ENCODE peak calls at places on chromosomes 7 and 10, in four cellular contexts. One of them, this sample, is unnamed.

GRCh38 chr10:16809074-16809718 is 8.0 kb downstream of the RSU1 start:
- DNase-seq in GM12878: no peak
- DNase-seq in HL-60: peak
- DNase-seq in K562: peak
- DNase-seq in this sample: peak

GRCh38 chr10:93821051-93821772 is 63.5 kb downstream of the LGI1 start:
- DNase-seq in K562: peak
- DNase-seq in HL-60: no peak
- DNase-seq in GM12878: no peak
- DNase-seq in this sample: no peak

GRCh38 chr10:52526251-52526823 is 212.3 kb downstream of the DKK1 start:
- DNase-seq in HL-60: no peak
- DNase-seq in K562: no peak
- DNase-seq in GM12878: no peak
- DNase-seq in this sample: no peak

GRCh38 chr7:139043823-139044812 is 8.3 kb upstream of the ZC3HAV1L start:
- DNase-seq in GM12878: no peak
- DNase-seq in HL-60: peak
- DNase-seq in K562: peak
- DNase-seq in this sample: no peak

GRCh38 chr7:33743594-33743993 is 161.7 kb upstream of the BMPER start:
- DNase-seq in K562: no peak
- DNase-seq in GM12878: no peak
- DNase-seq in HL-60: no peak
- DNase-seq in this sample: no peak

GRCh38 chr10:85542149-85542548 is 824.4 kb downstream of the GRID1 start:
- DNase-seq in K562: no peak
- DNase-seq in GM12878: no peak
- DNase-seq in HL-60: no peak
- DNase-seq in this sample: no peak

GRCh38 chr10:2146079-2146478 is 408.8 kb upstream of the ADARB2 start:
- DNase-seq in HL-60: no peak
- DNase-seq in K562: no peak
- DNase-seq in GM12878: no peak
- DNase-seq in this sample: no peak

GRCh38 chr7:43044521-43044920 is 67.9 kb upstream of the HECW1 start:
- DNase-seq in HL-60: no peak
- DNase-seq in GM12878: no peak
- DNase-seq in K562: no peak
- DNase-seq in this sample: no peak

DNA sequence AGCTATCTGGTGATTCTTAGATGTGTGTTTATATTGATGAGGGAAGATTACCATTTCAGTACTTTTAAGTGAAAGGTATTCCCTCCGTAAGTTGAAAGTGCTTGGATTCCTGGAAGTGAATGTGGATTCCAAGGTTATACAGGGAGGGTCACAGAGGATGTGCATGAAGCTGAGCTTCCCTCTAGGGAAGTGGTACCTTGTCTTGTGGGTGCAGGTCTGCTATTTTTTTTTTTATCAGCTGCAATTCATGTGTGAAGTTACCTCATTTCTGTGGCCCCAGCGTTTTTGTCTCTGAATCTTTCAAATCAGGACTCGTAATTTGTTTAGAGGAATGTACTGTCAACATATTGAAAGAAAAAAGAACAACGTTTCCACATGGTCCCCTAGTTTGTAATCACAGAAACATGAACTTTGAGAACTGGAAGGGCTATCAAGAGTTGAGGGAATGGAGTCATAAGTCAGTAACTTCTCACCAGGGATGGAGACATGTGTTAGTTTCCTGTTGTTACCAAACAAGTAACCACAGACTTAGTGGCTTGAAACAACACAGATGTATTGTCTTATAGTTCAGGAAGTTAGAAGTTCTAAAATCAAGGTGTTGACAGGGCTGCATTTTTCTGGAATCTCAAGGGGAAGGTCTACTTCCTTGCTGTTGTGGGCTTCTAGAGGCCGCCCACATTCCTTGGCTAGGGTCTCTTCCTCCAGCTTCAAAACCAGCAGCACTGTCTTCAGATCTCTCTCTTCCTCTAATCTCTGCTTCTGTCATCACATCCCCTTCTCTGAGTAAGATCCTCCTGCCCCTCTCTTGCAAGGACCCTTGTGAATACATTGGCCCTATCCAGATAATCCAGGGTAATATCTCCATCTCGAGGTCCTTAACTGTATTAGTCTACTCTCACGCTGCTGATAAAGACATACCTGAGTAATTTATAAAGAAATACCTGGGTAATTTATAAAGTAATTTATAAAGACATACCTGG is 64.4 kb downstream of the RAB18 start:
- DNase-seq in HL-60: peak
- DNase-seq in K562: no peak
- DNase-seq in GM12878: no peak
- DNase-seq in this sample: no peak
- TF ChIP-seq POLR2AphosphoS5 in HL-60: no peak
- TF ChIP-seq POLR2AphosphoS5 in K562: no peak
- TF ChIP-seq POLR2AphosphoS5 in GM12878: no peak
- TF ChIP-seq POLR2AphosphoS5 in this sample: no peak

GRCh38 chr7:155464183-155464582 is 6.3 kb downstream of the EN2 start:
- DNase-seq in K562: no peak
- DNase-seq in HL-60: no peak
- DNase-seq in GM12878: no peak
- DNase-seq in this sample: no peak

GRCh38 chr7:155466142-155466813 is 8.3 kb downstream of the EN2 start:
- DNase-seq in K562: no peak
- DNase-seq in GM12878: no peak
- DNase-seq in HL-60: no peak
- DNase-seq in this sample: no peak

GRCh38 chr7:155463114-155463811 is 5.3 kb downstream of the EN2 start:
- DNase-seq in K562: no peak
- DNase-seq in HL-60: no peak
- DNase-seq in GM12878: no peak
- DNase-seq in this sample: no peak

GRCh38 chr7:155465761-155466141 is 7.8 kb downstream of the EN2 start:
- DNase-seq in K562: no peak
- DNase-seq in GM12878: no peak
- DNase-seq in HL-60: no peak
- DNase-seq in this sample: no peak

GRCh38 chr7:155464948-155465739 is 7.2 kb downstream of the EN2 start:
- DNase-seq in GM12878: no peak
- DNase-seq in HL-60: no peak
- DNase-seq in K562: no peak
- DNase-seq in this sample: no peak
- TF ChIP-seq SPI1 in GM12878: no peak
- TF ChIP-seq SPI1 in HL-60: no peak
- TF ChIP-seq SPI1 in K562: no peak
- TF ChIP-seq SPI1 in this sample: no peak

GRCh38 chr7:71019703-71020102 is 112.2 kb upstream of the GALNT17 start:
- DNase-seq in GM12878: no peak
- DNase-seq in HL-60: no peak
- DNase-seq in K562: no peak
- DNase-seq in this sample: no peak
- TF ChIP-seq POLR2AphosphoS5 in GM12878: no peak
- TF ChIP-seq POLR2AphosphoS5 in HL-60: no peak
- TF ChIP-seq POLR2AphosphoS5 in K562: no peak
- TF ChIP-seq POLR2AphosphoS5 in this sample: no peak

GRCh38 chr10:125534515-125534914 is 148.4 kb downstream of the TEX36 start:
- DNase-seq in HL-60: no peak
- DNase-seq in K562: no peak
- DNase-seq in GM12878: no peak
- DNase-seq in this sample: no peak

GRCh38 chr10:125535559-125535958 is 147.4 kb downstream of the TEX36 start:
- DNase-seq in HL-60: no peak
- DNase-seq in K562: no peak
- DNase-seq in GM12878: no peak
- DNase-seq in this sample: no peak

GRCh38 chr10:125536236-125536635 is 146.7 kb downstream of the TEX36 start:
- DNase-seq in GM12878: no peak
- DNase-seq in HL-60: no peak
- DNase-seq in K562: no peak
- DNase-seq in this sample: no peak

GRCh38 chr10:125531470-125531869 is 151.5 kb downstream of the TEX36 start:
- DNase-seq in GM12878: no peak
- DNase-seq in HL-60: no peak
- DNase-seq in K562: no peak
- DNase-seq in this sample: no peak
- TF ChIP-seq SPI1 in GM12878: no peak
- TF ChIP-seq SPI1 in HL-60: no peak
- TF ChIP-seq SPI1 in K562: no peak
- TF ChIP-seq SPI1 in this sample: no peak

GRCh38 chr10:83045731-83046130 is 1093.6 kb upstream of the GHITM start:
- DNase-seq in K562: no peak
- DNase-seq in GM12878: no peak
- DNase-seq in HL-60: no peak
- DNase-seq in this sample: no peak

DNA sequence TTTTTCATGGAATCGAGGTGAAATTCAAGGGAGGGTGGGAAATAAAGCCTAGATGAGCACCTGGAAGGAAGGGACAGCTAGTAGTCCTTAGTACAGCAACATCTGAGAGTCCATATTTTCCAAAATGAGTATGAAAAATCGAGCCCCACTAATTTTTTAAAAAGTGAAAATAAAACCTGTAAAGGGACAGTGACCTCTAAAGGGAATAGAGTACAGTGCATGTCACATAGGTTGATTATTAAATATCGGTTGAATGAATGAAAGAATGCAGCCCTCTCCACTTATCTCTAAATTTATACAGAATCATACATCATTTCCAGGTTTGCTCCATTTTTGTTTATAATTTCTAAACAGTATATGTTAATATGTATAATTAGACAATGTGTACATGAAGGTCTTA is 1088.5 kb upstream of the GHITM start:
- DNase-seq in HL-60: no peak
- DNase-seq in GM12878: no peak
- DNase-seq in K562: no peak
- DNase-seq in this sample: no peak
- TF ChIP-seq POLR2AphosphoS5 in HL-60: no peak
- TF ChIP-seq POLR2AphosphoS5 in GM12878: no peak
- TF ChIP-seq POLR2AphosphoS5 in K562: no peak
- TF ChIP-seq POLR2AphosphoS5 in this sample: no peak

GRCh38 chr10:49177391-49178355 is 10.5 kb downstream of the TMEM273 start:
- DNase-seq in GM12878: peak
- DNase-seq in HL-60: no peak
- DNase-seq in K562: peak
- DNase-seq in this sample: peak
- TF ChIP-seq SPI1 in GM12878: no peak
- TF ChIP-seq SPI1 in HL-60: no peak
- TF ChIP-seq SPI1 in K562: no peak
- TF ChIP-seq SPI1 in this sample: no peak